ENCODE peak calls at places on chromosomes 2 and 18, in nine cellular contexts. J is tibial nerve, O is HCT116, F is IMR-90, I is endothelial cell of umbilical vein, D is spleen, E is sigmoid colon, P is esophagus squamous epithelium, R is adrenal gland. M is an unnamed sample.
A peak's percentile ranks its signal among the peaks of the same experiment; 100 is the strongest.

GRCh38 chr2:6487805-6488204 is 377.9 kb downstream of the CMPK2 start:
- DNase-seq in J (no peak), O (no peak), F (no peak), I (no peak), D (no peak), E (no peak), P (no peak), R (no peak), M (no peak)

GRCh38 chr2:96143231-96143847 is 1.9 kb downstream of the DUSP2 start:
- DNase-seq in J (no peak), O (no peak), F (no peak), I (no peak), D (peak; percentile 66), E (peak; percentile 56), P (no peak), R (no peak), M (no peak)

GRCh38 chr2:98507940-98508689 is 63.5 kb downstream of the INPP4A start:
- DNase-seq in J (no peak), O (no peak), F (no peak), I (no peak), D (peak; percentile 86), E (peak; percentile 80), P (no peak), R (peak; percentile 50), M (no peak)

GRCh38 chr2:79292936-79293335 is 133.4 kb upstream of the REG3A start:
- DNase-seq in J (no peak), O (no peak), F (no peak), I (no peak), D (no peak), E (no peak), P (no peak), R (no peak), M (no peak)

GRCh38 chr2:138502253-138503086 is 900 bp downstream of the SPOPL start:
- DNase-seq in J (no peak), O (no peak), F (no peak), I (no peak), D (no peak), E (no peak), P (no peak), R (no peak), M (peak; percentile 27)

GRCh38 chr18:32469691-32470131 is 971 bp downstream of the GAREM1 start:
- DNase-seq in J (no peak), O (no peak), F (peak; percentile 10), I (no peak), D (no peak), E (no peak), P (no peak), R (no peak), M (no peak)

GRCh38 chr2:71069376-71069775 is 928 bp downstream of the NAGK start:
- DNase-seq in J (no peak), O (no peak), F (peak; percentile 56), I (peak; percentile 38), D (peak; percentile 47), E (peak; percentile 43), P (no peak), R (no peak), M (no peak)

GRCh38 chr2:15912203-15912602 is 28.1 kb upstream of the MYCN start:
- DNase-seq in J (peak; percentile 49), O (no peak), F (peak; percentile 1), I (peak; percentile 88), D (no peak), E (peak; percentile 83), P (no peak), R (peak; percentile 31), M (no peak)

GRCh38 chr2:114442545-114442944 is at the start of gene DPP10:
- DNase-seq in J (no peak), O (no peak), F (peak; percentile 0), I (no peak), D (no peak), E (no peak), P (no peak), R (peak; percentile 57), M (no peak)

DNA sequence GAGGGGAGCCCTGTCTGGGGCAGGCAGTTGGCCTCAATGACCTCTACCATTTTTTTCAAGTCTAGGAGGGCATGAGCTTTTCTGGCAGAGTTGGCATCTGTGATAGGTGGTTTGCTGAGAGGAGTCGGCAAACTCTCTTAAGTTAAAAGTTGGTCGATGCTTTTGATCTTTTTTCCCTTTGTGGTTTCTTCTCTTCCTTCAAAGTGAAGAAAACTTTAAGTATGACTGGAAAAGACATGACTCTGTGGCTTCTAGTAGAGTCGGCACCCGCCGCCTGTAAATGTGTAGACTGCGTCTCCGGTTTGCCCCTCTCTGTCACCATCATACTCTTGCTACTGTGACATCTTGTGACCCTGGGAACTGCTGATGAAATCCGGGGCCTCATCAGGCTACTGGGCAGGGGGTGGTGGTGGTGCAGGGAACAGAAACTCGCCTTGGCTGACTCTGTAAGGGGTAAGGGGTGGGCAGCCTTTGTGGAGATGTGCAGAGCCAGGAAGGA is 21.1 kb downstream of the INPP5D start:
- DNase-seq in J (no peak), O (no peak), F (no peak), I (no peak), D (peak; percentile 80), E (no peak), P (no peak), R (no peak), M (no peak)
- TF ChIP-seq POLR2A in J (no peak), O (no peak), F (no peak), I (no peak), D (no peak), E (no peak), P (no peak), R (no peak), M (no peak)

GRCh38 chr2:181309576-181309975 is 147.6 kb upstream of the ITGA4 start:
- DNase-seq in J (no peak), O (no peak), F (no peak), I (no peak), D (no peak), E (no peak), P (no peak), R (no peak), M (no peak)

GRCh38 chr2:181310967-181311366 is 146.2 kb upstream of the ITGA4 start:
- DNase-seq in J (no peak), O (no peak), F (no peak), I (no peak), D (peak; percentile 42), E (no peak), P (no peak), R (no peak), M (no peak)

GRCh38 chr2:181307203-181307991 is 149.8 kb upstream of the ITGA4 start:
- DNase-seq in J (no peak), O (no peak), F (no peak), I (no peak), D (peak; percentile 25), E (no peak), P (no peak), R (no peak), M (no peak)

GRCh38 chr2:181308731-181309130 is 148.5 kb upstream of the ITGA4 start:
- DNase-seq in J (no peak), O (no peak), F (no peak), I (no peak), D (no peak), E (no peak), P (no peak), R (no peak), M (no peak)

GRCh38 chr2:181309161-181309560 is 148.0 kb upstream of the ITGA4 start:
- DNase-seq in J (no peak), O (no peak), F (no peak), I (no peak), D (no peak), E (no peak), P (no peak), R (no peak), M (no peak)
- H3K4me3 ChIP-seq in J (no peak overlapping the region), O (no peak overlapping the region), F (no peak overlapping the region), I (no peak overlapping the region), D (peak overlapping the region; percentile 7), E (no peak overlapping the region), P (no peak overlapping the region), R (no peak overlapping the region), M (no peak overlapping the region)

GRCh38 chr18:12654971-12655370 is 2.9 kb downstream of the SPIRE1 start:
- DNase-seq in J (no peak), O (no peak), F (no peak), I (no peak), D (no peak), E (no peak), P (no peak), R (no peak), M (no peak)

GRCh38 chr18:12657849-12658829 is at the start of gene SPIRE1:
- DNase-seq in J (peak; percentile 59), O (no peak), F (peak; percentile 52), I (peak; percentile 72), D (peak; percentile 88), E (peak; percentile 86), P (no peak), R (peak; percentile 81), M (peak; percentile 76)

GRCh38 chr18:12659904-12660605 is 2.1 kb upstream of the SPIRE1 start:
- DNase-seq in J (no peak), O (peak; percentile 48), F (peak; percentile 70), I (peak; percentile 93), D (no peak), E (no peak), P (no peak), R (peak; percentile 44), M (peak; percentile 35)

GRCh38 chr18:12656671-12657047 is 1.2 kb downstream of the SPIRE1 start:
- DNase-seq in J (no peak), O (no peak), F (peak; percentile 50), I (peak; percentile 63), D (no peak), E (no peak), P (no peak), R (no peak), M (no peak)

GRCh38 chr18:12657048-12657848 is 659 bp downstream of the SPIRE1 start:
- DNase-seq in J (no peak), O (no peak), F (peak; percentile 48), I (peak; percentile 29), D (peak; percentile 77), E (peak; percentile 71), P (no peak), R (peak; percentile 60), M (peak; percentile 34)
- TF ChIP-seq POLR2A in J (peak; percentile 21), O (no peak), F (peak; percentile 71), I (no peak), D (no peak), E (peak; percentile 37), P (no peak), R (peak; percentile 48), M (no peak)

GRCh38 chr2:150400849-150401248 is 86.6 kb downstream of the RND3 start:
- DNase-seq in J (no peak), O (no peak), F (no peak), I (no peak), D (no peak), E (no peak), P (no peak), R (no peak), M (no peak)

GRCh38 chr2:150403457-150403856 is 84.0 kb downstream of the RND3 start:
- DNase-seq in J (no peak), O (no peak), F (no peak), I (peak; percentile 65), D (no peak), E (no peak), P (no peak), R (no peak), M (no peak)

GRCh38 chr2:150409196-150409595 is 78.3 kb downstream of the RND3 start:
- DNase-seq in J (no peak), O (no peak), F (no peak), I (peak; percentile 76), D (no peak), E (no peak), P (no peak), R (no peak), M (peak; percentile 35)

DNA sequence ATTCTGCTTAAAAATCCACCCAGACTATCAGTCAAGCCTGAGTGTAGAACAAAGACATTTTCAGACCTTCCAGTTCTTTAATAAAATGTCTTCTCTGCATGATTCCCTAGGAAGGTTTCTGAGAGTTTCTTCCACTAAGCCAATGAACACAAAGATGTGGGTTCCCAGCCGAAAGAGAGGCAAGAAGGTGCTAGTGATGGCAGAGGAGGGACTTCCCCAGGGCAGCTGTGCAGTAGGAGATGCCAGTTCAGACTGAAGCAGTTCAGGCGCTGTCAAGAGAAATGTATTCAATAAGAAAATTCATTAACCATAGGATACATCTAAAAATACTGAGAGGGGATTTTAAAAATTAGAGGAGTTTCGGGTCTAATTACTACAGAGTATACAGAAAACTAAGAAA is 83.3 kb downstream of the RND3 start:
- DNase-seq in J (no peak), O (no peak), F (no peak), I (peak; percentile 44), D (no peak), E (no peak), P (no peak), R (no peak), M (no peak)
- H3K4me3 ChIP-seq in J (no peak overlapping the region), O (no peak overlapping the region), F (no peak overlapping the region), I (peak overlapping the region; percentile 64), D (no peak overlapping the region), E (no peak overlapping the region), P (no peak overlapping the region), R (no peak overlapping the region), M (no peak overlapping the region)